ENCODE peak calls at places on chromosomes 1 and 21, in four cellular contexts. C is MM.1S; P is CD4-positive, alpha-beta memory T cell; W is SJSA1. M is an unnamed sample.

GRCh38 chr1:170145691-170146676 is at the start of gene NTMT2:
- DNase-seq in C (no peak), P (no peak), W (no peak), M (no peak)

GRCh38 chr1:26161408-26162219 is 2.7 kb downstream of the FAM110D start:
- DNase-seq in C (peak; percentile 37), P (peak; percentile 20), W (peak; percentile 57), M (no peak)

GRCh38 chr1:53402891-53403655 is 56.1 kb upstream of the DMRTB1 start:
- DNase-seq in C (no peak), P (no peak), W (no peak), M (no peak)

GRCh38 chr1:35855016-35855700 is 27.9 kb upstream of the AGO1 start:
- DNase-seq in C (no peak), P (no peak), W (no peak), M (no peak)

GRCh38 chr1:67652800-67653199 is 32.2 kb upstream of the GADD45A start:
- DNase-seq in C (peak; percentile 89), P (no peak), W (no peak), M (no peak)

GRCh38 chr21:26820473-26820872 is 24.7 kb downstream of the ADAMTS1 start:
- DNase-seq in C (no peak), P (no peak), W (no peak), M (no peak)

GRCh38 chr1:91717839-91718238 is 168.1 kb downstream of the TGFBR3 start:
- DNase-seq in C (no peak), P (no peak), W (no peak), M (no peak)

GRCh38 chr21:40622531-40622930 is 224.4 kb downstream of the DSCAM start:
- DNase-seq in C (no peak), P (no peak), W (no peak), M (no peak)

GRCh38 chr1:204357551-204357950 is 2.2 kb downstream of the PLEKHA6 start:
- DNase-seq in C (no peak), P (no peak), W (no peak), M (no peak)

GRCh38 chr1:111164151-111164550 is 24.1 kb downstream of the CEPT1 start:
- DNase-seq in C (no peak), P (no peak), W (no peak), M (no peak)

GRCh38 chr1:196651637-196652215 is at the start of gene CFH:
- DNase-seq in C (peak; percentile 59), P (peak; percentile 10), W (peak; percentile 76), M (no peak)

GRCh38 chr1:83882906-83883305 is 116.0 kb downstream of the TTLL7 start:
- DNase-seq in C (no peak), P (no peak), W (peak; percentile 14), M (no peak)

GRCh38 chr1:2969011-2969869 is 52.0 kb upstream of the ACTRT2 start:
- DNase-seq in C (no peak), P (no peak), W (no peak), M (no peak)

GRCh38 chr1:2970311-2971145 is 50.7 kb upstream of the ACTRT2 start:
- DNase-seq in C (no peak), P (no peak), W (no peak), M (no peak)

GRCh38 chr1:2971146-2971501 is 50.1 kb upstream of the ACTRT2 start:
- DNase-seq in C (no peak), P (no peak), W (no peak), M (no peak)

GRCh38 chr1:2968471-2968881 is 52.8 kb upstream of the ACTRT2 start:
- DNase-seq in C (no peak), P (no peak), W (no peak), M (no peak)

GRCh38 chr1:2969870-2970291 is 51.4 kb upstream of the ACTRT2 start:
- DNase-seq in C (no peak), P (no peak), W (no peak), M (no peak)
- H3K9me3 ChIP-seq in C (no peaks in the 10 kb centered on the region), P (no peaks in the 10 kb centered on the region), W (no peaks in the 10 kb centered on the region), M (no peaks in the 10 kb centered on the region)

GRCh38 chr21:38883142-38883541 is 77.4 kb downstream of the ETS2 start:
- DNase-seq in C (no peak), P (no peak), W (no peak), M (no peak)
- H3K9me3 ChIP-seq in C (no peaks in the 10 kb centered on the region), P (no peaks in the 10 kb centered on the region), W (no peaks in the 10 kb centered on the region), M (no peaks in the 10 kb centered on the region)

DNA sequence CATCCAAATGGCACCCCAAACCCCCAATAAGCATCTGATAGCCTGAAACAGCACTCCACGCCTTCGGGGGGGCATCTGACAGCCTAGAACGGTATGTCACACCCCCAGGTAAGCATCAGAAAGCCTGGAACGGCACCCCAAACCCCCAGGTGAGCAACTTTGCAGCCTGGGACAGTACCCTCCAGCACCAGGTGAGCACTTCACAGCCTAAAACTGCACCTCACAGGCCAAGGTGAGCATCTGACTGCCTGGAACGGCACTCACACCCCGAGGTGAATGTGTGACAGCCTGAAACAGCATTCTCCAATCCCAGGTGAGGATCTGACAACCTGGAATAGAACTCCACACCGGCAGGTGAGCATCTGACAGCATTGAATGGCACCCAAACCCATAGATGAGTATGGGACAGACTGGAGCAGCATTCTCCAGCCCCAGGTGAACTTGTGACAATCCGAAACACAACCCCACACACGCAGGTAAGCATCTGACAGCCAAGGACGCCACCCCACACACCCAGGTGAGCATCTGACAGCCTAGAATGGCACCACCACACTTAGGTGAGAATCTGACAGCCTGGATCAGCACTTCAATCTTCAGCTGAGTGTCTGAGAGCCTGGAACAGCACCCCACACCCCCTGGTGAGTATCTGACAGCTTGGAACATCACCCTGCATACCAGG is 18.3 kb upstream of the MMEL1 start:
- DNase-seq in C (no peak), P (no peak), W (no peak), M (no peak)
- H3K9me3 ChIP-seq in C (no peaks in the 10 kb centered on the region), P (peaks cover 6% of the 10 kb centered on the region), W (peaks cover 3% of the 10 kb centered on the region), M (no peaks in the 10 kb centered on the region)

DNA sequence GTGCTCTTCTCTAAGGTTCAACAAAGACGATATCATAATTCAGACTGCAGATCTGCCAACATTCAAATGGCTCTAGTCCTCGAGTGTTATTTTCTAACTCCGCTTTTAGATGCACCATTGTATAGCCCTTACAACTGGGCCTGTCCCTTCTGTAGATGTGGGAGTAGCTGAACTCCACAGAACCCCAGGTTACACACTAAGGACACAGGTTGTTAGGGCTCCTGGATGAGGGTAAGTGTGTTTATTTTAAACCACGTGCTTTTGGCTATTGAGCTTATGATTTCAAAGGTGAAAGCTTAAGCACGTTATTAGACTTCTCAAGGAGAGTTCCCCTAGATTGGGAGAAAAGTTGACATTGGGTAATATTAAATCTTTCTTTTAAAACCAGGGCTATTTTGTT is 64.7 kb downstream of the MPZL1 start:
- DNase-seq in C (no peak), P (no peak), W (no peak), M (no peak)
- H3K9me3 ChIP-seq in C (no peaks in the 10 kb centered on the region), P (no peaks in the 10 kb centered on the region), W (no peaks in the 10 kb centered on the region), M (no peaks in the 10 kb centered on the region)

GRCh38 chr1:202013601-202014000 is 3.2 kb downstream of the ELF3 start:
- DNase-seq in C (no peak), P (no peak), W (no peak), M (no peak)
- H3K9me3 ChIP-seq in C (no peaks in the 10 kb centered on the region), P (no peaks in the 10 kb centered on the region), W (no peaks in the 10 kb centered on the region), M (no peaks in the 10 kb centered on the region)

DNA sequence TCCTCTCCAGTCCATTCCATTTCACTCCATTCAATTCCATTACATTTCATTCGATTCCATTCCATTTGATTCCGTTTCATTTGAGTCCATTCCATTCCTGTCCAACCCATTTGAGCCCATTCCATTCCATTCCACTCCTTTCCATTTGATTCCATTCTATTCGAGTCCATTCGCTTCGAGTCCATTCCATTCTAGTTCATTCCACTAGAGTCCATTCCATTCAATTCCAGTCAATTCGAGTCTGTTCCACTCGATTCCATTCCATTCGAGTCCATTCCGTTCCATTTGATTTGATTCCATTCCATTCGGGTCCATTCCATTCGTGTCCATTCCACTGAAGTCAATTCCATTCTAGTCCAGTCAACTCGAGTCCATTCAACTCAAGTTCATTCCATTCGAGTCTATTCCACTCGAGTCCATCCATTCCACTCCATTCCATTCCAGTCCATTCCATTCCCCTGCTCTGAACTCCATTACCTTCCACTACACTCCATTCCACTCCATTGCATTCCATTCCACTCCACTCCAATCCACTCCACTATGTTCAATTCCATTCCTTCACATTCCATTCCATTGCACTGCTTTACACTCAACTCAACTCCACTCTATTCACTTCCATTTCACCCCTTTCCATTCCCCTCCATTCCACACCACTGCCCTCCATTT is 2569.4 kb upstream of the TPTE start:
- DNase-seq in C (no peak), P (no peak), W (no peak), M (no peak)
- H3K9me3 ChIP-seq in C (no peaks in the 10 kb centered on the region), P (peaks cover 94% of the 10 kb centered on the region), W (peaks cover 56% of the 10 kb centered on the region), M (peaks cover 65% of the 10 kb centered on the region)